ENCODE peak calls at places on chromosome 18, in five cellular contexts. S, E, V, H and N are unnamed samples.

GRCh38 chr18:55475916-55476315 is 112.1 kb downstream of the TCF4 start:
- DNase-seq in S (no peak), H (no peak), V (no peak), E (no peak), N (no peak)

GRCh38 chr18:13725566-13726227 is 661 bp downstream of the FAM210A start:
- DNase-seq in E (no peak), H (peak), V (no peak), S (no peak), N (no peak)

GRCh38 chr18:9362869-9363268 is 28.3 kb downstream of the TWSG1 start:
- DNase-seq in H (no peak), S (no peak), V (no peak), E (no peak), N (no peak)

GRCh38 chr18:494602-494983 is 5.9 kb downstream of the COLEC12 start:
- DNase-seq in H (no peak), E (no peak), V (no peak), S (no peak), N (no peak)

GRCh38 chr18:74242451-74243096 is 49.2 kb downstream of the CYB5A start:
- DNase-seq in V (no peak), S (no peak), E (no peak), H (no peak), N (no peak)

GRCh38 chr18:43534511-43534910 is 257.2 kb upstream of the SYT4 start:
- DNase-seq in V (no peak), S (no peak), H (no peak), E (no peak), N (peak)

GRCh38 chr18:21914739-21915319 is 174.2 kb downstream of the MIB1 start:
- DNase-seq in E (no peak), H (peak), V (no peak), S (no peak), N (peak)

GRCh38 chr18:75248426-75249191 is 38.0 kb downstream of the TSHZ1 start:
- DNase-seq in E (no peak), S (no peak), H (no peak), V (no peak), N (no peak)

GRCh38 chr18:24076950-24077349 is 61.9 kb upstream of the CABYR start:
- DNase-seq in S (no peak), V (no peak), E (no peak), H (no peak), N (no peak)

GRCh38 chr18:26956894-26957293 is 91.4 kb upstream of the AQP4 start:
- DNase-seq in S (no peak), H (no peak), E (no peak), V (no peak), N (no peak)

GRCh38 chr18:69397096-69397495 is 3.6 kb upstream of the DOK6 start:
- DNase-seq in V (no peak), H (no peak), S (no peak), E (no peak), N (no peak)

GRCh38 chr18:31497711-31498449 is at the start of gene DSG2:
- DNase-seq in H (peak), E (peak), S (peak), V (no peak), N (no peak)

GRCh38 chr18:56286775-56287174 is 351.6 kb downstream of the TXNL1 start:
- DNase-seq in V (no peak), H (no peak), E (no peak), S (no peak), N (peak)

GRCh38 chr18:12862874-12863482 is 21.1 kb downstream of the PTPN2 start:
- DNase-seq in V (no peak), E (no peak), H (no peak), S (no peak), N (no peak)

GRCh38 chr18:59563386-59563785 is 133.8 kb downstream of the CCBE1 start:
- DNase-seq in S (no peak), H (no peak), V (no peak), E (no peak), N (no peak)

GRCh38 chr18:57269756-57270534 is 82.4 kb upstream of the ST8SIA3 start:
- DNase-seq in S (no peak), V (no peak), H (no peak), E (no peak), N (no peak)

GRCh38 chr18:67282796-67283195 is 233.7 kb downstream of the DSEL start:
- DNase-seq in H (no peak), S (no peak), E (no peak), V (peak), N (peak)

GRCh38 chr18:43271593-43272432 is 5.5 kb downstream of the SYT4 start:
- DNase-seq in E (no peak), V (peak), H (peak), S (no peak), N (peak)

DNA sequence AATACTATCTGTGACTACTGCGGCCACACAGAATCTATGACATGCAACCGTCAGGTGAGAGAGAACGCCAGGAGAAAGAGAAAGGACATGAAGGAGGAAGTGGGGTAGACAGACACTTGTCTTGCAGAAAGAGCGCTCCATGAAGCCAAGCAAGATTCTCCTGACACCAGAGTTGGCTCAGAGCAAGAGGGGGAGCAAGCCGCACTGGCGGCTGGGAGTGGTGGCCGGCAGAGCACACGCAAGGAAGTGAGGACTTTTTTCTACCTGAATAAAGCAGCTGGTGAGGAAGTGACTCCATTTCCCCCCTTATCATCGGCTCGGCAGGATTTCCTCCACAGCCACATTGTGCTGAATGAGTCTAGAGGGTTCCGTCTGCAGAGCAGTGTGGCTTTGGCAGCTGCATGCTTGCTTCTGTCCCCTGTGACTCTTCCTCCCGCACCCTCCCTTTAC is 181.5 kb downstream of the BCL2 start:
- DNase-seq in S (no peak), V (no peak), E (no peak), H (no peak), N (no peak)
- H3K4me3 ChIP-seq in S (no peak), V (no peak), E (peak), H (no peak), N (peak)

GRCh38 chr18:11145413-11146191 is 3.8 kb downstream of the PIEZO2 start:
- DNase-seq in V (no peak), H (no peak), E (no peak), S (no peak), N (no peak)
- H3K4me3 ChIP-seq in V (no peak), H (no peak), E (no peak), S (no peak), N (no peak)

DNA sequence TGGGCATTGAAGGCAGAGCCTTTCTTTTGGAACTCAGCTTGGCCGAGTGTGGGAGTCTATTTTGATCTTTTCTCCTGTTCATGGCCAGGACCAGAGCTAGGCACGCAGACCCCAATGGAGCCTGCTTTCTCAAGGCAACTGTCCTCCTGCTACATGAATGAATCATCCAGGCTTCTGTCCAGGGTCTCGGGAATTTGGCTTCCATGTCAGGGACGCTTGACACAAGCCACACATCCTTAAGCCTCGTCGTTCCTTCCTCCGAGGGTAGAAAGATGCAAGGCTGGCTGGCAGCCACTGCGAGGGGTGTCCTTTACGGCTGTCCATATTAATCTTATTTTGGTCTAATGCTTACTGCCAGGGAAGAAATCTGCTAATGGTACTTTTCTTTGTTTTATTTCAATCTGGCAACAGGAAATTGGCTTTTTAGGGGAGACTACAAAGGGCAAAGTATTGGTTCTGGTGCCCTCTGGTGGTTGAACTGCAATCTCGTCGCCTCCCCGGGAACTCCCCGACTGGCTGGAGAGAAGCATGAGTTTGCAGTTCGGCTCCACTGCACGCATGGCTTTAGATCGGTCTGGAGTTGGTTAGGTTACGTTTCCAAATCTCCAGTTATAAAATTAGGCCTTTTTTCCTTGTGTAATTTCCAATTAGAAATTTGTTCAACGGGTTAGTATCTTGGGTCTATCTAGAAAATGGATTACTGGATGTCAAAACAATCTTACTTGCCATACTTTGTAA is 135.2 kb downstream of the ALPK2 start:
- DNase-seq in E (peak), S (peak), H (peak), V (peak), N (peak)
- H3K4me3 ChIP-seq in E (peak), S (no peak), H (no peak), V (no peak), N (peak)

GRCh38 chr18:35971661-35972196 is 750 bp upstream of the RMP24 start:
- DNase-seq in E (no peak), V (no peak), S (no peak), H (no peak), N (no peak)

GRCh38 chr18:35972197-35973000 is at the start of gene RMP24:
- DNase-seq in H (peak), E (peak), S (peak), V (peak), N (peak)

GRCh38 chr18:35973650-35974049 is 1.2 kb downstream of the RMP24 start:
- DNase-seq in V (no peak), E (no peak), S (no peak), H (no peak), N (no peak)

GRCh38 chr18:35969676-35970075 is 2.8 kb upstream of the RMP24 start:
- DNase-seq in H (no peak), E (no peak), S (no peak), V (no peak), N (no peak)

GRCh38 chr18:35974181-35974580 is 1.7 kb downstream of the RMP24 start:
- DNase-seq in S (no peak), E (no peak), V (no peak), H (no peak), N (no peak)
- H3K4me3 ChIP-seq in S (no peak), E (peak), V (no peak), H (no peak), N (no peak)

GRCh38 chr18:35511428-35511827 is 13.7 kb upstream of the INO80C start:
- DNase-seq in H (no peak), E (no peak), V (no peak), S (no peak), N (no peak)
- H3K4me3 ChIP-seq in H (no peak), E (no peak), V (no peak), S (no peak), N (no peak)

DNA sequence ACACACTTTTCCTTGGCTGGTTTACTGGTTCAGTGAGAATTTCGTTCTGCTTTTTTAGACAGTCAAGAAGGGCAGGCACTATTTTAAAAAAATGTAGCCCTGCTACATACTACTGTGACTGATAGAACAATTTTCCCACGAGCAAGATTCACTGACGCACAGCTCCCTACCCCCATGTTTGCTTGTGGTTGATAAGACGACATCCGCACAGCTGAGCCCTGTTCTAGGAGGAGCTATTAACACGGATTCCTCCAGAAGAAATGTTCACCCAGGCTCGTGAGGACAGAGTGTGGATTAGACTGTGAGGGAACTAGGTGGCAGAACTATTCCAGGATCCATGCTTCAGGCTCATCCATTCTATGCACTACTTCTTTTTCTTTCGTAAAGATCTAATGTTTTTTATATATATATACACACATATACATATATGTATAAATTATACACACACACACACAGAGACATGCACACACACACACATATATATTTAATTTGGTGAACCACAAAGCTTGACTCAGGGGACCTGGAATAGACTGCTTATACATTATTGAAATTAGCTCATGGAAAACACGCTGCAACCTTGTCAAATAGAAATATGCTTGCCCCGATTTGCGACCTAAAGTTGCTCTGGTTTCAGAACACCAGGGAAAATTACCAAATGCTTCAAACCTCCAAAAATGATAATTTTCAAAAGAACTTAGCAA is 370.3 kb downstream of the SOCS6 start:
- DNase-seq in V (no peak), E (no peak), H (no peak), S (no peak), N (no peak)
- H3K4me3 ChIP-seq in V (no peak), E (no peak), H (no peak), S (no peak), N (no peak)

GRCh38 chr18:49399003-49399402 is 61.4 kb downstream of the DYM start:
- DNase-seq in V (no peak), E (no peak), S (no peak), H (peak), N (no peak)
- H3K4me3 ChIP-seq in V (no peak), E (no peak), S (no peak), H (no peak), N (no peak)

GRCh38 chr18:62387257-62387656 is 62.1 kb downstream of the TNFRSF11A start:
- DNase-seq in E (no peak), V (no peak), S (no peak), H (no peak), N (no peak)

GRCh38 chr18:62384068-62384467 is 59.0 kb downstream of the TNFRSF11A start:
- DNase-seq in V (no peak), S (no peak), E (no peak), H (no peak), N (no peak)

GRCh38 chr18:62386091-62386490 is 61.0 kb downstream of the TNFRSF11A start:
- DNase-seq in H (no peak), E (no peak), V (no peak), S (no peak), N (no peak)

GRCh38 chr18:62386616-62387015 is 61.5 kb downstream of the TNFRSF11A start:
- DNase-seq in S (no peak), E (no peak), V (no peak), H (no peak), N (no peak)

GRCh38 chr18:62384610-62385097 is 59.5 kb downstream of the TNFRSF11A start:
- DNase-seq in H (no peak), S (no peak), V (no peak), E (no peak), N (no peak)
- H3K4me3 ChIP-seq in H (no peak), S (peak), V (peak), E (peak), N (peak)